ENCODE peak calls at places on chromosomes 12 and 14, in four cellular contexts. G, H, J and A are unnamed samples.
A peak's percentile ranks its signal among the peaks of the same experiment; 100 is the strongest.

GRCh38 chr14:90520326-90520725 is 123.5 kb downstream of the CALM1 start:
- DNase-seq in G (no peak), J (no peak), H (no peak), A (no peak)

GRCh38 chr12:21248679-21249078 is 86.0 kb downstream of the SLCO1A2 start:
- DNase-seq in H (no peak), G (no peak), J (no peak), A (peak; percentile 44)

GRCh38 chr12:130620756-130621155 is 95.3 kb downstream of the RIMBP2 start:
- DNase-seq in H (no peak), J (no peak), G (no peak), A (no peak)

GRCh38 chr12:43655586-43655985 is 103.0 kb downstream of the PUS7L start:
- DNase-seq in J (no peak), H (no peak), G (no peak), A (peak; percentile 35)

GRCh38 chr12:82817368-82817767 is 130.7 kb downstream of the TMTC2 start:
- DNase-seq in H (no peak), G (no peak), J (no peak), A (no peak)

GRCh38 chr12:76032043-76032981 is 736 bp upstream of the PHLDA1 start:
- DNase-seq in H (no peak), J (no peak), G (peak; percentile 40), A (peak; percentile 82)

GRCh38 chr14:94120667-94121335 is 8.6 kb downstream of the IFI27L2 start:
- DNase-seq in H (no peak), J (no peak), G (no peak), A (no peak)

GRCh38 chr14:50343424-50343823 is 31.3 kb downstream of the DMAC2L start:
- DNase-seq in H (no peak), J (no peak), G (no peak), A (no peak)

GRCh38 chr12:52874573-52875435 is 26.0 kb upstream of the KRT78 start:
- DNase-seq in J (no peak), H (no peak), G (no peak), A (peak; percentile 51)

GRCh38 chr12:115440438-115440837 is 756.5 kb upstream of the TBX3 start:
- DNase-seq in J (no peak), H (no peak), G (no peak), A (no peak)